ENCODE peak calls at places on chromosomes 2 and 18, in five cellular contexts. One of them, this sample, is unnamed.

GRCh38 chr2:54388093-54388492 is 68.0 kb upstream of the SPTBN1 start:
- DNase-seq in Peyer's patch: no peak
- DNase-seq in breast epithelium: no peak
- DNase-seq in kidney: no peak
- DNase-seq in CD8-positive, alpha-beta T cell: no peak
- DNase-seq in this sample: no peak

GRCh38 chr2:176088048-176088936 is 4.2 kb upstream of the HOXD13 start:
- DNase-seq in Peyer's patch: no peak
- DNase-seq in breast epithelium: no peak
- DNase-seq in kidney: peak; percentile 79
- DNase-seq in CD8-positive, alpha-beta T cell: no peak
- DNase-seq in this sample: no peak

GRCh38 chr2:43274721-43275120 is 48.3 kb upstream of the ZFP36L2 start:
- DNase-seq in Peyer's patch: no peak
- DNase-seq in breast epithelium: no peak
- DNase-seq in kidney: no peak
- DNase-seq in CD8-positive, alpha-beta T cell: no peak
- DNase-seq in this sample: no peak

GRCh38 chr2:5022056-5022455 is 670.1 kb upstream of the SOX11 start:
- DNase-seq in Peyer's patch: no peak
- DNase-seq in breast epithelium: no peak
- DNase-seq in kidney: no peak
- DNase-seq in CD8-positive, alpha-beta T cell: no peak
- DNase-seq in this sample: no peak

GRCh38 chr2:108579631-108580030 is 45.4 kb downstream of the LIMS1 start:
- DNase-seq in Peyer's patch: no peak
- DNase-seq in breast epithelium: no peak
- DNase-seq in kidney: peak; percentile 77
- DNase-seq in CD8-positive, alpha-beta T cell: no peak
- DNase-seq in this sample: no peak

GRCh38 chr2:229691631-229692030 is 22.7 kb downstream of the DNER start:
- DNase-seq in Peyer's patch: no peak
- DNase-seq in breast epithelium: no peak
- DNase-seq in kidney: no peak
- DNase-seq in CD8-positive, alpha-beta T cell: no peak
- DNase-seq in this sample: no peak

GRCh38 chr18:40911582-40912254 is 1043.3 kb upstream of the PIK3C3 start:
- DNase-seq in Peyer's patch: no peak
- DNase-seq in breast epithelium: no peak
- DNase-seq in kidney: no peak
- DNase-seq in CD8-positive, alpha-beta T cell: no peak
- DNase-seq in this sample: no peak

GRCh38 chr2:120520929-120521912 is 175.3 kb downstream of the INHBB start:
- DNase-seq in Peyer's patch: no peak
- DNase-seq in breast epithelium: peak; percentile 40
- DNase-seq in kidney: peak; percentile 41
- DNase-seq in CD8-positive, alpha-beta T cell: no peak
- DNase-seq in this sample: no peak

GRCh38 chr18:49949991-49950395 is 136.7 kb upstream of the ACAA2 start:
- DNase-seq in Peyer's patch: no peak
- DNase-seq in breast epithelium: no peak
- DNase-seq in kidney: no peak
- DNase-seq in CD8-positive, alpha-beta T cell: peak; percentile 36
- DNase-seq in this sample: no peak

GRCh38 chr2:82690757-82691411 is 1768.2 kb downstream of the SUCLG1 start:
- DNase-seq in Peyer's patch: no peak
- DNase-seq in breast epithelium: no peak
- DNase-seq in kidney: no peak
- DNase-seq in CD8-positive, alpha-beta T cell: no peak
- DNase-seq in this sample: no peak

GRCh38 chr2:240864475-240864874 is 4.1 kb upstream of the AGXT start:
- DNase-seq in Peyer's patch: no peak
- DNase-seq in breast epithelium: no peak
- DNase-seq in kidney: no peak
- DNase-seq in CD8-positive, alpha-beta T cell: no peak
- DNase-seq in this sample: no peak

GRCh38 chr18:8480506-8481328 is 128.5 kb upstream of the RAB12 start:
- DNase-seq in Peyer's patch: no peak
- DNase-seq in breast epithelium: no peak
- DNase-seq in kidney: no peak
- DNase-seq in CD8-positive, alpha-beta T cell: no peak
- DNase-seq in this sample: no peak

GRCh38 chr2:28896906-28897305 is 2.4 kb downstream of the WDR43 start:
- DNase-seq in Peyer's patch: no peak
- DNase-seq in breast epithelium: no peak
- DNase-seq in kidney: no peak
- DNase-seq in CD8-positive, alpha-beta T cell: no peak
- DNase-seq in this sample: no peak

GRCh38 chr18:8770655-8771054 is 65.3 kb downstream of the MTCL1 start:
- DNase-seq in Peyer's patch: no peak
- DNase-seq in breast epithelium: no peak
- DNase-seq in kidney: no peak
- DNase-seq in CD8-positive, alpha-beta T cell: no peak
- DNase-seq in this sample: no peak

GRCh38 chr2:127537644-127538043 is 2.2 kb downstream of the MYO7B start:
- DNase-seq in Peyer's patch: no peak
- DNase-seq in breast epithelium: no peak
- DNase-seq in kidney: no peak
- DNase-seq in CD8-positive, alpha-beta T cell: no peak
- DNase-seq in this sample: no peak

GRCh38 chr2:142180820-142181533 is 50.2 kb upstream of the LRP1B start:
- DNase-seq in Peyer's patch: no peak
- DNase-seq in breast epithelium: no peak
- DNase-seq in kidney: peak; percentile 57
- DNase-seq in CD8-positive, alpha-beta T cell: no peak
- DNase-seq in this sample: no peak

GRCh38 chr2:215917953-215918620 is 95.3 kb downstream of the MREG start:
- DNase-seq in Peyer's patch: no peak
- DNase-seq in breast epithelium: no peak
- DNase-seq in kidney: no peak
- DNase-seq in CD8-positive, alpha-beta T cell: no peak
- DNase-seq in this sample: no peak

GRCh38 chr2:71385008-71385407 is 53.4 kb downstream of the ZNF638 start:
- DNase-seq in Peyer's patch: no peak
- DNase-seq in breast epithelium: no peak
- DNase-seq in kidney: no peak
- DNase-seq in CD8-positive, alpha-beta T cell: no peak
- DNase-seq in this sample: no peak

GRCh38 chr2:96241227-96241626 is 24.6 kb downstream of the TMEM127 start:
- DNase-seq in Peyer's patch: no peak
- DNase-seq in breast epithelium: no peak
- DNase-seq in kidney: peak; percentile 34
- DNase-seq in CD8-positive, alpha-beta T cell: no peak
- DNase-seq in this sample: no peak

GRCh38 chr2:15275341-15275740 is 285.8 kb downstream of the NBAS start:
- DNase-seq in Peyer's patch: no peak
- DNase-seq in breast epithelium: no peak
- DNase-seq in kidney: no peak
- DNase-seq in CD8-positive, alpha-beta T cell: no peak
- DNase-seq in this sample: no peak

GRCh38 chr2:15271941-15272340 is 289.2 kb downstream of the NBAS start:
- DNase-seq in Peyer's patch: no peak
- DNase-seq in breast epithelium: no peak
- DNase-seq in kidney: no peak
- DNase-seq in CD8-positive, alpha-beta T cell: no peak
- DNase-seq in this sample: no peak

GRCh38 chr2:15272961-15273360 is 288.2 kb downstream of the NBAS start:
- DNase-seq in Peyer's patch: no peak
- DNase-seq in breast epithelium: no peak
- DNase-seq in kidney: no peak
- DNase-seq in CD8-positive, alpha-beta T cell: no peak
- DNase-seq in this sample: no peak

GRCh38 chr2:15269043-15269442 is 292.1 kb downstream of the NBAS start:
- DNase-seq in Peyer's patch: no peak
- DNase-seq in breast epithelium: no peak
- DNase-seq in kidney: no peak
- DNase-seq in CD8-positive, alpha-beta T cell: no peak
- DNase-seq in this sample: no peak

GRCh38 chr2:15273452-15273851 is 287.7 kb downstream of the NBAS start:
- DNase-seq in Peyer's patch: no peak
- DNase-seq in breast epithelium: no peak
- DNase-seq in kidney: no peak
- DNase-seq in CD8-positive, alpha-beta T cell: no peak
- DNase-seq in this sample: no peak
- TF ChIP-seq CTCF in Peyer's patch: no peak
- TF ChIP-seq CTCF in breast epithelium: no peak
- TF ChIP-seq CTCF in kidney: no peak
- TF ChIP-seq CTCF in CD8-positive, alpha-beta T cell: no peak
- TF ChIP-seq CTCF in this sample: no peak

DNA sequence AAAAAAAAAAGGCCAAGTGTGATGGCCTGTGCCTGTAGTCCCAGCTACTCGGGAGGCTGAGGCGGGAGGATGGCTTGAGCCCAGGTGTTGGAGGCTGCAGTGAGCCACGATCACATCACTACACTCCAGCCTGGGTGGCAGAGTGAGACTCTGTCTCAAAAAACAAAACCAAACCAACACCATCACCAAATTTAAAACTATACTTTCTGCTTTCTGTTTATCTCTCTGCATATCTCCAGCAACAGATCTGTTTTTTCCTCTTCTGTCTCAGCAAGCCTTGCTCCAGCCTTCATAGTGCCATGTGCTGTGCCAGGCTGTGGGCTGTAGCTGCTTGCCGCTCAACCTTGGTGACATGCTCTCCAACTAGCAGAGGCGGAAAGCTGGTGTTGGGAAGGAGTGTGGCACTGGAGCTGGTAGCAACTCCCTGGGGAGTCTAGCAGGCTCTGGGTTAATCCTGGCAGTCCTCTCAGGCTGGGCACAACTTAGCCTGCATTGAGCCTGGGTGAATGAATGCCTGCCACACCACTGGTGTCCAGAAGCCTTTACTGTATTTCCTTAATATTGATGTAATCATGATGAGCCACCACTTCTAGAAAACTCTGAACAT is 204.1 kb downstream of the LDLRAD4 start:
- DNase-seq in Peyer's patch: no peak
- DNase-seq in breast epithelium: no peak
- DNase-seq in kidney: no peak
- DNase-seq in CD8-positive, alpha-beta T cell: no peak
- DNase-seq in this sample: no peak
- TF ChIP-seq CTCF in Peyer's patch: no peak
- TF ChIP-seq CTCF in breast epithelium: no peak
- TF ChIP-seq CTCF in kidney: no peak
- TF ChIP-seq CTCF in CD8-positive, alpha-beta T cell: no peak
- TF ChIP-seq CTCF in this sample: no peak

GRCh38 chr2:41763091-41763490 is 284.7 kb upstream of the PKDCC start:
- DNase-seq in Peyer's patch: no peak
- DNase-seq in breast epithelium: no peak
- DNase-seq in kidney: no peak
- DNase-seq in CD8-positive, alpha-beta T cell: no peak
- DNase-seq in this sample: no peak

GRCh38 chr2:41759880-41760279 is 287.9 kb upstream of the PKDCC start:
- DNase-seq in Peyer's patch: no peak
- DNase-seq in breast epithelium: no peak
- DNase-seq in kidney: no peak
- DNase-seq in CD8-positive, alpha-beta T cell: no peak
- DNase-seq in this sample: no peak

GRCh38 chr2:41768301-41768700 is 279.5 kb upstream of the PKDCC start:
- DNase-seq in Peyer's patch: no peak
- DNase-seq in breast epithelium: no peak
- DNase-seq in kidney: no peak
- DNase-seq in CD8-positive, alpha-beta T cell: no peak
- DNase-seq in this sample: no peak

DNA sequence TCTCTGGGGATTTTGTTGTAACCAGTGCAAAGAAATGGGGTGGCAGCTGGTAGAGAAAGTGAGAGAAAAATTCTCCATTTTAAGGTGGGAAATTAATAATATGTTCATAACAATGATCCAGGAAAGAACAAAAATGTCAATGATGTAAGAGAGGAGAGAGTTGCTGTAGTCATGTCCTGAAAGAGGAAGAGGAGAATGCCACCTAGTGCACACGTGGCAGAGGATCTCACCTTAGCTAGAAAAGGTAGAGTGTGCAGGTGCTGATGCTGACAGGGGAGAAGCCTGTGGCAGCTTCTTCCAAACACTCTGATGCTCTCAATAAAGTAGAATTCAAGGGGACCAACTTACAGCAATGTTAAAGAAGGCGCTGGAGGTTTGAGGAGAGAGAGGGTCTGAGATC is 282.9 kb upstream of the PKDCC start:
- DNase-seq in Peyer's patch: no peak
- DNase-seq in breast epithelium: no peak
- DNase-seq in kidney: no peak
- DNase-seq in CD8-positive, alpha-beta T cell: no peak
- DNase-seq in this sample: no peak
- TF ChIP-seq CTCF in Peyer's patch: no peak
- TF ChIP-seq CTCF in breast epithelium: no peak
- TF ChIP-seq CTCF in kidney: peak; percentile 3
- TF ChIP-seq CTCF in CD8-positive, alpha-beta T cell: no peak
- TF ChIP-seq CTCF in this sample: no peak

GRCh38 chr18:76275913-76276312 is 219.1 kb downstream of the ZNF516 start:
- DNase-seq in Peyer's patch: no peak
- DNase-seq in breast epithelium: no peak
- DNase-seq in kidney: no peak
- DNase-seq in CD8-positive, alpha-beta T cell: no peak
- DNase-seq in this sample: no peak

GRCh38 chr18:76281565-76281964 is 213.5 kb downstream of the ZNF516 start:
- DNase-seq in Peyer's patch: no peak
- DNase-seq in breast epithelium: no peak
- DNase-seq in kidney: no peak
- DNase-seq in CD8-positive, alpha-beta T cell: no peak
- DNase-seq in this sample: no peak
- TF ChIP-seq CTCF in Peyer's patch: no peak
- TF ChIP-seq CTCF in breast epithelium: no peak
- TF ChIP-seq CTCF in kidney: no peak
- TF ChIP-seq CTCF in CD8-positive, alpha-beta T cell: no peak
- TF ChIP-seq CTCF in this sample: no peak

DNA sequence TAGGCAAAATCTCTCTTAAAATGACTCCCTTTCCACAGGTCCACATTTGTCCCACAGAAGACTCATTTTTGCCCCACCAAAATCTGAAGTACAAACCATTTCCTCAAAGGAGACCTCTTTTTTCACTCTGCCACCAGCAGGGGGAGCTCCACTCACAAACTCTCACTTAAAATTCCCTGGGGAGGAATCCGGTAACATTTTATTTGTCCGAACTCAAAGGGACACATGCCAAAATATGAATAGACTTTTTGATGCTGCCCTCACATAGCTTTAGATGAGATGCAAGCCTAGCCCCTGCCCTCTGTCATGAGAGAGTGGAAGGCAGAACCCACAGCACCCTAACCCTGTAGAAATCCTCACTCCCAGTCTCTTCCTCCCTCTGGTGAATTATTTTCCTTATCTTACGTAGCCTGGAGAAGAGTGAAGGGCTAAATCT is 57.1 kb downstream of the RMDN2 start:
- DNase-seq in Peyer's patch: peak; percentile 67
- DNase-seq in breast epithelium: peak; percentile 48
- DNase-seq in kidney: no peak
- DNase-seq in CD8-positive, alpha-beta T cell: peak; percentile 26
- DNase-seq in this sample: peak; percentile 53
- TF ChIP-seq CTCF in Peyer's patch: peak; percentile 72
- TF ChIP-seq CTCF in breast epithelium: peak; percentile 90
- TF ChIP-seq CTCF in kidney: peak; percentile 79
- TF ChIP-seq CTCF in CD8-positive, alpha-beta T cell: peak; percentile 96
- TF ChIP-seq CTCF in this sample: peak; percentile 95